ENCODE peak calls at places on chromosomes 4 and X, in four cellular contexts. C is HepG2, W is SK-N-SH, O is GM12878. G is an unnamed sample.

GRCh38 chrX:35016051-35016450 is 73.5 kb downstream of the FAM47B start:
- DNase-seq in O (no peak), C (no peak), W (no peak), G (no peak)

GRCh38 chr4:101911616-101912015 is 121.1 kb downstream of the BANK1 start:
- DNase-seq in W (no peak), C (no peak), O (no peak), G (no peak)

GRCh38 chrX:102610905-102611304 is 11.6 kb downstream of the ARMCX5 start:
- DNase-seq in O (no peak), W (no peak), C (no peak), G (no peak)

GRCh38 chr4:73874386-73874785 is 5.2 kb downstream of the CXCL1 start:
- DNase-seq in C (no peak), O (no peak), W (no peak), G (no peak)

GRCh38 chr4:1568855-1569460 is 115.2 kb downstream of the FAM53A start:
- DNase-seq in W (no peak), C (no peak), O (no peak), G (no peak)

GRCh38 chrX:143669395-143669794 is 33.5 kb upstream of the SLITRK4 start:
- DNase-seq in C (no peak), W (no peak), O (no peak), G (no peak)

GRCh38 chr4:79576480-79576803 is 168.4 kb upstream of the GK2 start:
- DNase-seq in O (no peak), C (peak), W (peak), G (no peak)

GRCh38 chr4:4412661-4413372 is 25.9 kb downstream of the NSG1 start:
- DNase-seq in W (no peak), O (no peak), C (no peak), G (no peak)

GRCh38 chrX:118730500-118731247 is 3.3 kb downstream of the IL13RA1 start:
- DNase-seq in O (no peak), C (no peak), W (no peak), G (no peak)

GRCh38 chrX:43815209-43815608 is 67.0 kb downstream of the MAOB start:
- DNase-seq in W (no peak), O (no peak), C (no peak), G (no peak)

GRCh38 chr4:850323-850945 is 24.5 kb upstream of the CPLX1 start:
- DNase-seq in O (no peak), W (peak), C (no peak), G (no peak)

GRCh38 chr4:145937990-145938611 is 522 bp downstream of the ZNF827 start:
- DNase-seq in W (peak), O (no peak), C (no peak), G (no peak)

GRCh38 chr4:150862829-150863228 is 152.3 kb downstream of the LRBA start:
- DNase-seq in C (no peak), W (no peak), O (no peak), G (no peak)

GRCh38 chr4:6674500-6675149 is 19.1 kb upstream of the S100P start:
- DNase-seq in W (peak), C (peak), O (peak), G (no peak)

GRCh38 chrX:19772759-19773623 is 114.4 kb downstream of the SH3KBP1 start:
- DNase-seq in W (no peak), C (no peak), O (no peak), G (no peak)

GRCh38 chrX:100642296-100642695 is 1.7 kb upstream of the SRPX2 start:
- DNase-seq in W (no peak), O (no peak), C (no peak), G (no peak)

GRCh38 chr4:53863163-53863562 is 201.2 kb downstream of the CHIC2 start:
- DNase-seq in O (no peak), C (no peak), W (no peak), G (no peak)

GRCh38 chr4:6693274-6694176 is at the start of gene S100P:
- DNase-seq in O (no peak), W (no peak), C (peak), G (no peak)

GRCh38 chrX:53584891-53585290 is 101.6 kb downstream of the HUWE1 start:
- DNase-seq in W (no peak), O (no peak), C (no peak), G (no peak)

GRCh38 chr4:92091335-92091734 is 212.4 kb upstream of the GRID2 start:
- DNase-seq in W (no peak), C (peak), O (no peak), G (no peak)

GRCh38 chr4:100983426-100983825 is 363.9 kb downstream of the PPP3CA start:
- DNase-seq in W (no peak), O (no peak), C (no peak), G (no peak)

GRCh38 chr4:168265327-168265726 is 53.2 kb downstream of the DDX60 start:
- DNase-seq in C (no peak), O (no peak), W (no peak), G (no peak)

GRCh38 chr4:168264903-168265302 is 53.6 kb downstream of the DDX60 start:
- DNase-seq in O (no peak), W (no peak), C (no peak), G (no peak)

GRCh38 chr4:168273838-168274237 is 44.7 kb downstream of the DDX60 start:
- DNase-seq in W (no peak), C (no peak), O (no peak), G (no peak)

GRCh38 chr4:168272488-168272887 is 46.1 kb downstream of the DDX60 start:
- DNase-seq in C (no peak), O (no peak), W (no peak), G (no peak)

DNA sequence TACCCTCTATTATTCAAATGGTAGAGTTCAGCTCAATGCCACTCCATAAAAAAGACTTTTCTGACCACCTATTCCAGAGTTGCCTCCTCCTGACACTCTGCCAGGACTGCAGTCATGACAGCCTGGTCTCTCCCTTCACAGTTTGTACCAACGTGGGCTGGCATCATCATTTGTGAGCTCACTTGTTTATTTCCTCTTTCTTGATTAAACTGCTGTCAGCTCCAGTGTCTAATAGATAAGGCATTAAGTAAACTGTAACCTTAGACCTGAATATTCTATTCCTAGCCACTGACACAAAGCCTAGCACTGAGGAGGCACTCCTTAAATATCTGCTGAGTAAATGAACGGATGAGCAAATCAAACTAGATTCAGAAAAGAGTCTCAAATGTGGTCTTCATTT is 48.7 kb downstream of the DDX60 start:
- DNase-seq in O (no peak), W (no peak), C (no peak), G (no peak)
- TF ChIP-seq PBX3 in O (no peak), W (no peak), C (no peak), G (no peak)

GRCh38 chr4:12488672-12489071 is 995.5 kb downstream of the RAB28 start:
- DNase-seq in C (no peak), W (peak), O (no peak), G (no peak)
- TF ChIP-seq PBX3 in C (no peak), W (no peak), O (no peak), G (no peak)

GRCh38 chr4:122104184-122104583 is 47.9 kb upstream of the BLTP1 start:
- DNase-seq in C (no peak), W (no peak), O (no peak), G (no peak)
- TF ChIP-seq PBX3 in C (no peak), W (no peak), O (no peak), G (no peak)

GRCh38 chrX:5236749-5237148 is 991.9 kb downstream of the NLGN4X start:
- DNase-seq in W (no peak), O (no peak), C (no peak), G (no peak)
- TF ChIP-seq PBX3 in W (no peak), O (no peak), C (no peak), G (no peak)

GRCh38 chr4:140049024-140049923 is 104.7 kb downstream of the MAML3 start:
- DNase-seq in W (peak), C (peak), O (no peak), G (peak)

GRCh38 chr4:140049924-140050681 is 103.9 kb downstream of the MAML3 start:
- DNase-seq in O (no peak), W (peak), C (no peak), G (peak)

GRCh38 chr4:140053185-140053584 is 100.8 kb downstream of the MAML3 start:
- DNase-seq in W (no peak), O (no peak), C (no peak), G (no peak)

GRCh38 chr4:140054861-140055260 is 99.1 kb downstream of the MAML3 start:
- DNase-seq in W (no peak), O (no peak), C (no peak), G (no peak)

GRCh38 chr4:140052050-140052449 is 101.9 kb downstream of the MAML3 start:
- DNase-seq in C (peak), W (no peak), O (no peak), G (peak)
- TF ChIP-seq PBX3 in C (no peak), W (no peak), O (no peak), G (no peak)

GRCh38 chrX:129877401-129877800 is 28.6 kb upstream of the UTP14A start:
- DNase-seq in C (no peak), W (no peak), O (no peak), G (no peak)
- TF ChIP-seq PBX3 in C (no peak), W (no peak), O (no peak), G (no peak)

DNA sequence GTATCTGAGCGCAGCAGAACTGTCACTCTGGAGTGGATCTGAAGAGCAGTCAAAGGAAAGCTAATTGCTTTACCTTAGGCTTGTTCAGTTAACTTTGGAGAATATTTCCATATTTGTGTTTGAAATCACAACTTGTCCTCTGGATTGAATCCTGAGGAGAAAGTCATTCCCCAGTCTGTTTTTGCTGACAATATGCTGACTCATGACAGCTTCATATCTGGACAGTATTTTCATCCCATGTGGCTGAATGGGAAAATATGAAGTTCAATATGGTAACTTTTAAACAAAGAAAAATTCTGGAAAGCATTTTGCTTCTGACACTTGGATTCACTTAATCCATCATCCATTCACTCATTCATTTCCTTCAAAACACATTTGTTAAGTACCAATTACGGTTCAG is 46.3 kb upstream of the MAGEC3 start:
- DNase-seq in W (no peak), O (no peak), C (no peak), G (no peak)
- TF ChIP-seq PBX3 in W (no peak), O (no peak), C (no peak), G (no peak)

G was measured in A549.